ENCODE peak calls at places on chromosomes 6 and 20, in six cellular contexts. One of them, this sample, is unnamed.

GRCh38 chr6:168507730-168508129 is 66.7 kb downstream of the SMOC2 start:
- DNase-seq in stromal cell of bone marrow: no peak
- DNase-seq in cardiac fibroblast: no peak
- DNase-seq in brain microvascular endothelial cell: no peak
- DNase-seq in NCI-H2227 treated with DMSO at 0.1 percent for 48 hours: no peak
- DNase-seq in GDM1: no peak
- DNase-seq in this sample: no peak

GRCh38 chr20:48661575-48662473 is 166.0 kb downstream of the PREX1 start:
- DNase-seq in NCI-H2227 treated with DMSO at 0.1 percent for 48 hours: no peak
- DNase-seq in GDM1: no peak
- DNase-seq in stromal cell of bone marrow: no peak
- DNase-seq in cardiac fibroblast: no peak
- DNase-seq in brain microvascular endothelial cell: no peak
- DNase-seq in this sample: no peak

GRCh38 chr6:133549252-133549925 is 308.2 kb downstream of the EYA4 start:
- DNase-seq in cardiac fibroblast: no peak
- DNase-seq in GDM1: no peak
- DNase-seq in stromal cell of bone marrow: no peak
- DNase-seq in brain microvascular endothelial cell: no peak
- DNase-seq in NCI-H2227 treated with DMSO at 0.1 percent for 48 hours: no peak
- DNase-seq in this sample: no peak

GRCh38 chr6:16752206-16752867 is 8.9 kb downstream of the ATXN1 start:
- DNase-seq in cardiac fibroblast: peak
- DNase-seq in NCI-H2227 treated with DMSO at 0.1 percent for 48 hours: no peak
- DNase-seq in brain microvascular endothelial cell: peak
- DNase-seq in GDM1: no peak
- DNase-seq in stromal cell of bone marrow: peak
- DNase-seq in this sample: peak

GRCh38 chr6:159152014-159152413 is 17.2 kb upstream of the FNDC1 start:
- DNase-seq in NCI-H2227 treated with DMSO at 0.1 percent for 48 hours: no peak
- DNase-seq in brain microvascular endothelial cell: no peak
- DNase-seq in cardiac fibroblast: peak
- DNase-seq in stromal cell of bone marrow: no peak
- DNase-seq in GDM1: no peak
- DNase-seq in this sample: no peak

GRCh38 chr6:112337209-112337638 is 9.9 kb upstream of the RFPL4B start:
- DNase-seq in NCI-H2227 treated with DMSO at 0.1 percent for 48 hours: peak
- DNase-seq in stromal cell of bone marrow: peak
- DNase-seq in brain microvascular endothelial cell: peak
- DNase-seq in cardiac fibroblast: peak
- DNase-seq in GDM1: no peak
- DNase-seq in this sample: peak

GRCh38 chr20:31760457-31761240 is 21.6 kb downstream of the TPX2 start:
- DNase-seq in NCI-H2227 treated with DMSO at 0.1 percent for 48 hours: peak
- DNase-seq in GDM1: no peak
- DNase-seq in brain microvascular endothelial cell: no peak
- DNase-seq in cardiac fibroblast: peak
- DNase-seq in stromal cell of bone marrow: peak
- DNase-seq in this sample: no peak

GRCh38 chr6:90351696-90352095 is 55.1 kb upstream of the BACH2 start:
- DNase-seq in brain microvascular endothelial cell: no peak
- DNase-seq in NCI-H2227 treated with DMSO at 0.1 percent for 48 hours: no peak
- DNase-seq in stromal cell of bone marrow: peak
- DNase-seq in GDM1: no peak
- DNase-seq in cardiac fibroblast: peak
- DNase-seq in this sample: no peak

GRCh38 chr6:38656896-38657295 is 17.2 kb upstream of the BTBD9 start:
- DNase-seq in cardiac fibroblast: no peak
- DNase-seq in GDM1: no peak
- DNase-seq in stromal cell of bone marrow: no peak
- DNase-seq in brain microvascular endothelial cell: no peak
- DNase-seq in NCI-H2227 treated with DMSO at 0.1 percent for 48 hours: no peak
- DNase-seq in this sample: no peak

GRCh38 chr6:75171151-75171550 is 34.7 kb downstream of the COL12A1 start:
- DNase-seq in NCI-H2227 treated with DMSO at 0.1 percent for 48 hours: no peak
- DNase-seq in brain microvascular endothelial cell: no peak
- DNase-seq in GDM1: no peak
- DNase-seq in stromal cell of bone marrow: no peak
- DNase-seq in cardiac fibroblast: no peak
- DNase-seq in this sample: no peak

GRCh38 chr6:52725530-52726192 is 37.6 kb downstream of the GSTA2 start:
- DNase-seq in NCI-H2227 treated with DMSO at 0.1 percent for 48 hours: no peak
- DNase-seq in GDM1: no peak
- DNase-seq in brain microvascular endothelial cell: no peak
- DNase-seq in cardiac fibroblast: peak
- DNase-seq in stromal cell of bone marrow: no peak
- DNase-seq in this sample: no peak

GRCh38 chr6:22240025-22240424 is 56.8 kb downstream of the PRL start:
- DNase-seq in GDM1: no peak
- DNase-seq in stromal cell of bone marrow: no peak
- DNase-seq in cardiac fibroblast: no peak
- DNase-seq in NCI-H2227 treated with DMSO at 0.1 percent for 48 hours: no peak
- DNase-seq in brain microvascular endothelial cell: no peak
- DNase-seq in this sample: no peak

GRCh38 chr6:150076196-150076893 is 7.4 kb upstream of the ULBP3 start:
- DNase-seq in NCI-H2227 treated with DMSO at 0.1 percent for 48 hours: no peak
- DNase-seq in GDM1: no peak
- DNase-seq in stromal cell of bone marrow: no peak
- DNase-seq in cardiac fibroblast: no peak
- DNase-seq in brain microvascular endothelial cell: peak
- DNase-seq in this sample: no peak

GRCh38 chr6:15351631-15352030 is 105.8 kb downstream of the JARID2 start:
- DNase-seq in NCI-H2227 treated with DMSO at 0.1 percent for 48 hours: no peak
- DNase-seq in brain microvascular endothelial cell: peak
- DNase-seq in GDM1: no peak
- DNase-seq in cardiac fibroblast: peak
- DNase-seq in stromal cell of bone marrow: peak
- DNase-seq in this sample: no peak

GRCh38 chr6:20213271-20213798 is 1.1 kb upstream of the MBOAT1 start:
- DNase-seq in NCI-H2227 treated with DMSO at 0.1 percent for 48 hours: no peak
- DNase-seq in brain microvascular endothelial cell: no peak
- DNase-seq in stromal cell of bone marrow: no peak
- DNase-seq in cardiac fibroblast: peak
- DNase-seq in GDM1: no peak
- DNase-seq in this sample: no peak

GRCh38 chr6:131167773-131168172 is 32.5 kb downstream of the AKAP7 start:
- DNase-seq in cardiac fibroblast: peak
- DNase-seq in stromal cell of bone marrow: no peak
- DNase-seq in NCI-H2227 treated with DMSO at 0.1 percent for 48 hours: no peak
- DNase-seq in brain microvascular endothelial cell: no peak
- DNase-seq in GDM1: no peak
- DNase-seq in this sample: no peak

GRCh38 chr20:61256365-61256764 is 4.3 kb downstream of the CDH4 start:
- DNase-seq in NCI-H2227 treated with DMSO at 0.1 percent for 48 hours: no peak
- DNase-seq in GDM1: no peak
- DNase-seq in brain microvascular endothelial cell: no peak
- DNase-seq in stromal cell of bone marrow: no peak
- DNase-seq in cardiac fibroblast: no peak
- DNase-seq in this sample: no peak

GRCh38 chr6:148272084-148272483 is 70.6 kb upstream of the SASH1 start:
- DNase-seq in cardiac fibroblast: peak
- DNase-seq in GDM1: no peak
- DNase-seq in stromal cell of bone marrow: peak
- DNase-seq in NCI-H2227 treated with DMSO at 0.1 percent for 48 hours: no peak
- DNase-seq in brain microvascular endothelial cell: peak
- DNase-seq in this sample: no peak

GRCh38 chr20:6074145-6074561 is 20.3 kb upstream of the LRRN4 start:
- DNase-seq in GDM1: peak
- DNase-seq in brain microvascular endothelial cell: no peak
- DNase-seq in cardiac fibroblast: peak
- DNase-seq in NCI-H2227 treated with DMSO at 0.1 percent for 48 hours: no peak
- DNase-seq in stromal cell of bone marrow: no peak
- DNase-seq in this sample: no peak

GRCh38 chr20:59055302-59055701 is 12.7 kb upstream of the PRELID3B start:
- DNase-seq in brain microvascular endothelial cell: no peak
- DNase-seq in NCI-H2227 treated with DMSO at 0.1 percent for 48 hours: no peak
- DNase-seq in cardiac fibroblast: peak
- DNase-seq in GDM1: no peak
- DNase-seq in stromal cell of bone marrow: no peak
- DNase-seq in this sample: no peak

This sample was measured in RCC 7860.